ENCODE peak calls at places on chromosomes 4 and X, in five cellular contexts. F is CD4-positive, alpha-beta memory T cell; X is GM23338; J is tibial artery; E is pancreas. W is an unnamed sample. For H3K36me3, the result is how much of the 10 kb centered on the place peaks cover.

GRCh38 chrX:115968436-115969252 is 201.9 kb upstream of the AGTR2 start:
- DNase-seq in F (no peak), X (peak), J (no peak), E (peak), W (no peak)

GRCh38 chr4:145698507-145698906 is 18.6 kb downstream of the C4orf51 start:
- DNase-seq in F (no peak), X (no peak), J (no peak), E (no peak), W (no peak)

GRCh38 chrX:78543281-78543680 is 115.8 kb downstream of the RTL3 start:
- DNase-seq in F (no peak), X (no peak), J (no peak), E (no peak), W (no peak)

GRCh38 chrX:25941559-25942250 is 196.4 kb upstream of the MAGEB18 start:
- DNase-seq in F (no peak), X (no peak), J (no peak), E (no peak), W (no peak)

GRCh38 chrX:19640693-19641374 is 125.5 kb upstream of the MAP3K15 start:
- DNase-seq in F (no peak), X (no peak), J (no peak), E (no peak), W (no peak)

GRCh38 chr4:109432676-109433075 is 939 bp upstream of the SEC24B start:
- DNase-seq in F (no peak), X (no peak), J (no peak), E (no peak), W (no peak)

GRCh38 chrX:97539970-97540519 is 656.3 kb downstream of the RPA4 start:
- DNase-seq in F (no peak), X (no peak), J (no peak), E (no peak), W (no peak)

GRCh38 chr4:88244821-88245579 is 39.4 kb downstream of the PPM1K start:
- DNase-seq in F (peak), X (peak), J (peak), E (no peak), W (no peak)

GRCh38 chr4:119315036-119315435 is 6.9 kb downstream of the FABP2 start:
- DNase-seq in F (no peak), X (no peak), J (no peak), E (no peak), W (no peak)

GRCh38 chrX:40096395-40097091 is 1.2 kb downstream of the BCOR start:
- DNase-seq in F (peak), X (no peak), J (no peak), E (peak), W (no peak)

GRCh38 chr4:122977103-122977502 is 54.7 kb upstream of the NUDT6 start:
- DNase-seq in F (no peak), X (no peak), J (no peak), E (no peak), W (no peak)

GRCh38 chr4:184644553-184645307 is 4.5 kb downstream of the CASP3 start:
- DNase-seq in F (no peak), X (peak), J (no peak), E (no peak), W (no peak)

GRCh38 chr4:110033994-110034393 is 121.3 kb downstream of the EGF start:
- DNase-seq in F (no peak), X (no peak), J (peak), E (no peak), W (no peak)

GRCh38 chrX:23578079-23578478 is 89.2 kb upstream of the PRDX4 start:
- DNase-seq in F (no peak), X (no peak), J (no peak), E (no peak), W (no peak)

GRCh38 chr4:155600246-155600645 is 66.4 kb upstream of the GUCY1A1 start:
- DNase-seq in F (no peak), X (no peak), J (no peak), E (no peak), W (no peak)

GRCh38 chr4:186021461-186022167 is 47.3 kb upstream of the TLR3 start:
- DNase-seq in F (no peak), X (peak), J (no peak), E (no peak), W (no peak)

GRCh38 chr4:121100093-121100775 is 27.9 kb upstream of the NDNF start:
- DNase-seq in F (no peak), X (no peak), J (no peak), E (no peak), W (no peak)

GRCh38 chr4:66693694-66694093 is 851.6 kb downstream of the CENPC start:
- DNase-seq in F (no peak), X (peak), J (no peak), E (no peak), W (no peak)

GRCh38 chrX:19888419-19888879 is 1.0 kb upstream of the SH3KBP1 start:
- DNase-seq in F (peak), X (peak), J (peak), E (no peak), W (no peak)

GRCh38 chr4:337932-338758 is 531 bp downstream of the ZNF141 start:
- DNase-seq in F (no peak), X (no peak), J (no peak), E (peak), W (no peak)

GRCh38 chr4:156778093-156778492 is 193.5 kb downstream of the PDGFC start:
- DNase-seq in F (no peak), X (no peak), J (no peak), E (no peak), W (no peak)

GRCh38 chr4:68299492-68300457 is 50.1 kb downstream of the YTHDC1 start:
- DNase-seq in F (no peak), X (no peak), J (no peak), E (no peak), W (no peak)

GRCh38 chr4:181796502-181796901 is 446.7 kb upstream of the TENM3 start:
- DNase-seq in F (no peak), X (no peak), J (no peak), E (no peak), W (no peak)

GRCh38 chr4:89434364-89434988 is 126.9 kb upstream of the GPRIN3 start:
- DNase-seq in F (peak), X (peak), J (no peak), E (no peak), W (no peak)

GRCh38 chrX:70554948-70555347 is 110.3 kb downstream of the DLG3 start:
- DNase-seq in F (no peak), X (no peak), J (no peak), E (no peak), W (no peak)

GRCh38 chr4:124053872-124054538 is 657.4 kb downstream of the SPRY1 start:
- DNase-seq in F (no peak), X (no peak), J (no peak), E (no peak), W (no peak)

GRCh38 chrX:15564981-15565579 is 35.7 kb downstream of the ACE2 start:
- DNase-seq in F (no peak), X (peak), J (peak), E (peak), W (peak)

GRCh38 chr4:82017680-82018079 is 356.1 kb downstream of the HNRNPD start:
- DNase-seq in F (peak), X (peak), J (no peak), E (no peak), W (no peak)

DNA sequence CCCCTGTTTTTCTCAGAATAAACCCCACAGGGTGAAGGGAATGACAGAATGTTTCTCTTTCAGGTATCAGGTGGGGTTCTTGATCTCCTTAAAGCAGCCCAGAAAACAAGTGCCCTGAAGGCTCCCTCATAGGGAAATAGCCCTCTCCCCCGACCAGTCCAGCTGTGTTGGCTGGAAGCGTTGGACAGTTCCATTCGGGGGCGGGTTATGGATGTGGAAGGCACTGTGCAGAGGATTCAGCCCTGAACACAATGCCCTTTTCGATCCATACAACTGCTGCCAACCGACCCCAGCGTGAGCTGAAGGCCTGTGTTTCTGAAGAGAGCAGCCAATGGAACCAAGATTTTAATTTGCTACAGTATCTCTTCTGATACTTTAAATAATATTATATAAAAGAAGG is 41.5 kb downstream of the SEL1L3 start:
- DNase-seq in F (no peak), X (no peak), J (no peak), E (no peak), W (no peak)
- H3K36me3 ChIP-seq in F (under half), X (under half), J (under half), E (under half), W (under half)

DNA sequence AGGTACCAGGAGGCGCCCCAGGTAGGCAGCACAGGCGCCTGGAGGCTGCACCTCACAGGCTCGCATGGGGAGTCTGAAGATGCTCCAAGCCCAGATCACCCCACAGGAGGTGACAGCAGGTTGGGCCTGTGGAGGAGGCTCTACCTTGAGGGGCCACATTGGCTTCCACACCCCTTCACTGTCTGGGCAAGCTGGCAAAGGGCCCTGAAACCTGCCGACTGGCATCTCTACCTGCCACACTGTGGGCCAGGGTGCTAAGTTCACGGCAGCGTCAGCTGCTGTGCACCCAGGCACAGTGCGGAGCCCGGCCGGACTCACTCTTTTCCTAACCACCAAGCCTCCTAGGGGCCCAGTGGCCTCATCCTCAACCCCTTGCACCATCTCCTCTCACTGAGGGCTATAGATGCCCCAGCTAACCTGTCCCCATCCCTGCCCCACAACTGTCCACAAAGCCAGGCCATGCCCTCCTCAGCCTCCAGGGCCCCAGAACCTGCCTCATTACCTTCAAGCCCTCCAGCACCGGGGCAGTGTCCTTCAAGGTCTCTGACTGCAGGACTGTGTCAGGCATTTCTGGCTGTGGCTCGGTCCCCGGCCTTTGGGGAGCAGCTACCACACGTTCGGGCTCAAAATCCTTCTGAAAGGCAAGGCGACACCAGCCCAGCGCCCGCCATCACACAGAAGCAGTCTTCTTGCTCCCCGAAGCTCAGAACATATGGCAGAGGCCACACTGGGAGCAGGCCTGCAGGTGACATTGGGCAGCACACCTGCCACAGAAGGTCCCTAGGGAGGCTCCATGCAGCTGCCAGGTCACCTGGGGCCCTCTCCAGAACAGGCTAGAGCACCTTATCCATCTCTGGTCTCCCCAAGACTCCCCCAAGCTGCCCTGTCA is 28.8 kb downstream of the FGFR3 start:
- DNase-seq in F (no peak), X (no peak), J (no peak), E (no peak), W (no peak)
- H3K36me3 ChIP-seq in F (half or more), X (under half), J (half or more), E (under half), W (under half)

DNA sequence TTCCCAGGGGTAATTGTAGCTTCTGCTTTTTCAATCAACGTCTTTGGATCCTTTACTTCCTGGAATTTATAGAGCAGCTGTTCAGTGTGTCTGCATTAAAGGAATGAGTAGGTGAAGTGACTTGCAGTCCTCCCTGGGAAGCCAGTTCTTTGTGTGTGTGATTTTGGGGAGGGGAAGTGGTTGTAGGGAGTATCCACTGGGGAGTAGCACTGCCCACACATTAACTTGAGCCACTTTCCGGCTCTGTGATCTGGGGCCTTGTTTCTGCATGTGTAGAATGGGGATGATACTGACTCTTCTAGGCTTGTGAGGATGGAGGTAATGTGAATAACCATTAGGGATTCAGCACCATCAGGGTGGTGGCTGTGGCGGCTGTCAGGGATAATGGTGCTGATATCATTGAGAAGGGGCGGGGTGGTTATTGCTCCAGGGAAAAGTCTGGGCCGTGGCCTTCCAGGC is 54.7 kb downstream of the TMEM131L start:
- DNase-seq in F (no peak), X (no peak), J (no peak), E (no peak), W (no peak)
- H3K36me3 ChIP-seq in F (under half), X (under half), J (under half), E (under half), W (under half)

GRCh38 chr4:8219236-8219635 is 20.1 kb downstream of the SH3TC1 start:
- DNase-seq in F (no peak), X (no peak), J (no peak), E (no peak), W (no peak)

GRCh38 chr4:8222609-8223391 is 23.7 kb downstream of the SH3TC1 start:
- DNase-seq in F (no peak), X (no peak), J (no peak), E (no peak), W (no peak)

GRCh38 chr4:8220661-8221446 is 21.8 kb downstream of the SH3TC1 start:
- DNase-seq in F (no peak), X (no peak), J (no peak), E (no peak), W (no peak)

GRCh38 chr4:8221985-8222384 is 22.9 kb downstream of the SH3TC1 start:
- DNase-seq in F (no peak), X (no peak), J (no peak), E (no peak), W (no peak)

GRCh38 chr4:8221476-8221875 is 22.4 kb downstream of the SH3TC1 start:
- DNase-seq in F (peak), X (no peak), J (no peak), E (no peak), W (no peak)
- H3K36me3 ChIP-seq in F (under half), X (under half), J (under half), E (under half), W (under half)

DNA sequence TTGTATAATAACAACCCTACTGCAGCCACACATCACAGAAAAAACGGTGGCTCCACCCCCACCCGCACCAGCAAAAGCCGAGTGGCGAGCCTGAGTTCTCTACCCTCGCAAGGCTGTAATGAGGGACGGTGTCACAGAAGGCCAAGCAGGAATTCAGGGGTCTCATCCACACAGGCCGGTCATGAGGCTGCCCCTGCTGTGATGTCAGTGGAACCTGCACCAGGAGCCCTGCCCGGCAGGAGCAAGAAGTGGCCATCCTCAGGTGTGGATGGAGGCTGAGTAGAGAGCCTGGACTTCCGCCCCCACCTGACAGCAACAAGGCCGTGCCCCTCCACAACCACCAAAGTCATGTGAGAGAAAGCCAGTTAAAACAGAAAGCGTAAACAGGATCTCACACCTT is 20.6 kb downstream of the LYAR start:
- DNase-seq in F (peak), X (no peak), J (no peak), E (no peak), W (no peak)
- H3K36me3 ChIP-seq in F (under half), X (under half), J (half or more), E (under half), W (under half)

GRCh38 chr4:1952046-1952700 is 56.6 kb downstream of the NELFA start:
- DNase-seq in F (no peak), X (no peak), J (no peak), E (no peak), W (no peak)

GRCh38 chr4:1952719-1953118 is 56.1 kb downstream of the NELFA start:
- DNase-seq in F (no peak), X (no peak), J (no peak), E (peak), W (no peak)

GRCh38 chr4:1950369-1950768 is 58.4 kb downstream of the NELFA start:
- DNase-seq in F (no peak), X (no peak), J (no peak), E (no peak), W (no peak)

GRCh38 chr4:1956631-1957030 is 52.1 kb downstream of the NELFA start:
- DNase-seq in F (no peak), X (no peak), J (no peak), E (no peak), W (no peak)

DNA sequence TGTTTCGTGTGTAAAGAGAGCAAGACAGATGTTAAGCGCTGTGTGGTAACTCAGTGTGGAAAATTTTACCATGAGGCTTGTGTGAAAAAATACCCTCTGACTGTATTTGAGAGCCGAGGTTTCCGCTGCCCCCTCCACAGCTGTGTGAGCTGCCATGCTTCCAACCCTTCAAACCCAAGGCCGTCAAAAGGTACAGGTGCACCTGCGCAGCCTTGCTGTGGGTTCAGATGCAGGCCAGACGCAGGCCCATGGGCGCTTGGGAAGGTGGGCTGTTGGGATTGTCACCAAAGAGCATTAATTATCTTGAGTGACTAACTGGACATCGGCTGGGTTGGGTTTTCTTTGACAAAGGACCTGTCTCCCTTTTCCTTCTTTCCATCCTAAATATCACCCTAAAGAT is 55.4 kb downstream of the NELFA start:
- DNase-seq in F (no peak), X (no peak), J (no peak), E (no peak), W (no peak)
- H3K36me3 ChIP-seq in F (under half), X (under half), J (half or more), E (under half), W (under half)

DNA sequence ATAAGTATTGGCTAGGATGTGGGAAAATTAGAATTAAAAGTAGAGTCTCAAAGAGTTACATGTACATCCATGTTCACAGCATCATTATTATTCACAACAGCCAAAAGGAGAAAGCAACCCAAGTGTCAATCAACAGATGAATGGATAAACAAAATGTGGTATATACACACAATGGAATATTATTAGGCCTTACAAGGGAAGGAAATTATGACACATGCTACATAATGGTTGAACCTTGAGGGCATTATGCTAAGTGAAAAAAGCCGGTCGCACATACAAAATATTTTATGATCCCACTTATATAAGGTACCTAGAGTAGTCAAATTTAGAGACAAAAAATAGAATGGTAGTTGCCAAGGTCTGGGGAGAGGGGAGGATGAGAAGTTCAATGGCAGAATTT is 80.1 kb downstream of the HUWE1 start:
- DNase-seq in F (no peak), X (no peak), J (no peak), E (no peak), W (no peak)
- H3K36me3 ChIP-seq in F (half or more), X (half or more), J (under half), E (under half), W (under half)

W was measured in breast epithelium.